ENCODE peak calls at places on chromosomes 11 and 22, in ten cellular contexts. One of them, this sample, is unnamed.

GRCh38 chr11:130103296-130103814 is 33.7 kb downstream of the APLP2 start:
- DNase-seq in ovary: no peak
- DNase-seq in lung: no peak
- DNase-seq in uterus: no peak
- DNase-seq in A549: no peak
- DNase-seq in endothelial cell of umbilical vein: peak
- DNase-seq in IMR-90: peak
- DNase-seq in lower lobe of right lung: no peak
- DNase-seq in mammary epithelial cell: peak
- DNase-seq in kidney: no peak
- DNase-seq in this sample: no peak

GRCh38 chr11:70861534-70861933 is 390.8 kb downstream of the SHANK2 start:
- DNase-seq in mammary epithelial cell: no peak
- DNase-seq in lower lobe of right lung: no peak
- DNase-seq in kidney: peak
- DNase-seq in lung: no peak
- DNase-seq in A549: no peak
- DNase-seq in uterus: no peak
- DNase-seq in endothelial cell of umbilical vein: no peak
- DNase-seq in ovary: no peak
- DNase-seq in IMR-90: no peak
- DNase-seq in this sample: no peak

GRCh38 chr22:26245001-26245400 is 75.7 kb downstream of the SEZ6L start:
- DNase-seq in mammary epithelial cell: no peak
- DNase-seq in uterus: no peak
- DNase-seq in A549: no peak
- DNase-seq in IMR-90: no peak
- DNase-seq in lung: no peak
- DNase-seq in endothelial cell of umbilical vein: no peak
- DNase-seq in kidney: no peak
- DNase-seq in lower lobe of right lung: no peak
- DNase-seq in ovary: no peak
- DNase-seq in this sample: no peak

GRCh38 chr22:35981900-35982299 is 46.7 kb downstream of the RBFOX2 start:
- DNase-seq in mammary epithelial cell: no peak
- DNase-seq in IMR-90: no peak
- DNase-seq in A549: no peak
- DNase-seq in lower lobe of right lung: no peak
- DNase-seq in endothelial cell of umbilical vein: no peak
- DNase-seq in lung: no peak
- DNase-seq in uterus: no peak
- DNase-seq in kidney: no peak
- DNase-seq in ovary: no peak
- DNase-seq in this sample: no peak

GRCh38 chr11:100629671-100630070 is 57.4 kb upstream of the ARHGAP42 start:
- DNase-seq in ovary: no peak
- DNase-seq in A549: peak
- DNase-seq in kidney: no peak
- DNase-seq in mammary epithelial cell: peak
- DNase-seq in uterus: no peak
- DNase-seq in IMR-90: no peak
- DNase-seq in endothelial cell of umbilical vein: no peak
- DNase-seq in lung: no peak
- DNase-seq in lower lobe of right lung: no peak
- DNase-seq in this sample: no peak

GRCh38 chr11:10454506-10454901 is 560 bp upstream of the AMPD3 start:
- DNase-seq in A549: no peak
- DNase-seq in ovary: no peak
- DNase-seq in lung: peak
- DNase-seq in mammary epithelial cell: no peak
- DNase-seq in uterus: no peak
- DNase-seq in kidney: no peak
- DNase-seq in endothelial cell of umbilical vein: no peak
- DNase-seq in IMR-90: no peak
- DNase-seq in lower lobe of right lung: no peak
- DNase-seq in this sample: no peak

GRCh38 chr22:49046546-49047305 is 780.9 kb downstream of the BRD1 start:
- DNase-seq in lower lobe of right lung: no peak
- DNase-seq in lung: no peak
- DNase-seq in mammary epithelial cell: no peak
- DNase-seq in kidney: no peak
- DNase-seq in uterus: peak
- DNase-seq in A549: peak
- DNase-seq in IMR-90: no peak
- DNase-seq in ovary: no peak
- DNase-seq in endothelial cell of umbilical vein: no peak
- DNase-seq in this sample: peak

GRCh38 chr11:72348250-72348649 is 86.1 kb downstream of the CLPB start:
- DNase-seq in uterus: no peak
- DNase-seq in IMR-90: no peak
- DNase-seq in lower lobe of right lung: no peak
- DNase-seq in endothelial cell of umbilical vein: no peak
- DNase-seq in ovary: no peak
- DNase-seq in lung: no peak
- DNase-seq in A549: no peak
- DNase-seq in mammary epithelial cell: no peak
- DNase-seq in kidney: no peak
- DNase-seq in this sample: no peak

GRCh38 chr22:18091478-18091877 is 13.7 kb downstream of the PEX26 start:
- DNase-seq in kidney: no peak
- DNase-seq in ovary: no peak
- DNase-seq in lung: no peak
- DNase-seq in A549: no peak
- DNase-seq in uterus: no peak
- DNase-seq in endothelial cell of umbilical vein: no peak
- DNase-seq in mammary epithelial cell: no peak
- DNase-seq in IMR-90: no peak
- DNase-seq in lower lobe of right lung: no peak
- DNase-seq in this sample: no peak
- H3K27ac ChIP-seq in kidney: peak
- H3K27ac ChIP-seq in ovary: peak
- H3K27ac ChIP-seq in lung: peak
- H3K27ac ChIP-seq in A549: peak
- H3K27ac ChIP-seq in uterus: peak
- H3K27ac ChIP-seq in endothelial cell of umbilical vein: peak
- H3K27ac ChIP-seq in mammary epithelial cell: peak
- H3K27ac ChIP-seq in IMR-90: peak
- H3K27ac ChIP-seq in lower lobe of right lung: peak
- H3K27ac ChIP-seq in this sample: peak

GRCh38 chr11:132559371-132560036 is 972.8 kb downstream of the OPCML start:
- DNase-seq in kidney: no peak
- DNase-seq in A549: no peak
- DNase-seq in uterus: no peak
- DNase-seq in mammary epithelial cell: no peak
- DNase-seq in lung: no peak
- DNase-seq in ovary: no peak
- DNase-seq in endothelial cell of umbilical vein: no peak
- DNase-seq in IMR-90: no peak
- DNase-seq in lower lobe of right lung: no peak
- DNase-seq in this sample: no peak
- TF ChIP-seq CTCF in kidney: no peak
- TF ChIP-seq CTCF in A549: no peak
- TF ChIP-seq CTCF in uterus: no peak
- TF ChIP-seq CTCF in mammary epithelial cell: no peak
- TF ChIP-seq CTCF in lung: no peak
- TF ChIP-seq CTCF in ovary: no peak
- TF ChIP-seq CTCF in endothelial cell of umbilical vein: no peak
- TF ChIP-seq CTCF in IMR-90: peak
- TF ChIP-seq CTCF in lower lobe of right lung: no peak
- TF ChIP-seq CTCF in this sample: no peak

GRCh38 chr22:29268511-29269229 is 602 bp downstream of the EWSR1 start:
- DNase-seq in IMR-90: peak
- DNase-seq in lower lobe of right lung: peak
- DNase-seq in kidney: peak
- DNase-seq in A549: peak
- DNase-seq in uterus: peak
- DNase-seq in endothelial cell of umbilical vein: peak
- DNase-seq in lung: peak
- DNase-seq in ovary: peak
- DNase-seq in mammary epithelial cell: peak
- DNase-seq in this sample: peak

GRCh38 chr22:29269230-29269604 is 1.1 kb downstream of the EWSR1 start:
- DNase-seq in endothelial cell of umbilical vein: no peak
- DNase-seq in lower lobe of right lung: no peak
- DNase-seq in kidney: no peak
- DNase-seq in IMR-90: no peak
- DNase-seq in A549: no peak
- DNase-seq in uterus: no peak
- DNase-seq in lung: no peak
- DNase-seq in ovary: no peak
- DNase-seq in mammary epithelial cell: peak
- DNase-seq in this sample: no peak

GRCh38 chr22:29269731-29270474 is 1.8 kb downstream of the EWSR1 start:
- DNase-seq in lower lobe of right lung: no peak
- DNase-seq in IMR-90: peak
- DNase-seq in endothelial cell of umbilical vein: peak
- DNase-seq in kidney: no peak
- DNase-seq in uterus: no peak
- DNase-seq in ovary: no peak
- DNase-seq in mammary epithelial cell: peak
- DNase-seq in lung: no peak
- DNase-seq in A549: no peak
- DNase-seq in this sample: no peak

GRCh38 chr22:29272624-29273023 is 4.6 kb downstream of the EWSR1 start:
- DNase-seq in kidney: no peak
- DNase-seq in lower lobe of right lung: no peak
- DNase-seq in mammary epithelial cell: no peak
- DNase-seq in uterus: no peak
- DNase-seq in A549: no peak
- DNase-seq in ovary: no peak
- DNase-seq in IMR-90: no peak
- DNase-seq in lung: no peak
- DNase-seq in endothelial cell of umbilical vein: no peak
- DNase-seq in this sample: no peak

DNA sequence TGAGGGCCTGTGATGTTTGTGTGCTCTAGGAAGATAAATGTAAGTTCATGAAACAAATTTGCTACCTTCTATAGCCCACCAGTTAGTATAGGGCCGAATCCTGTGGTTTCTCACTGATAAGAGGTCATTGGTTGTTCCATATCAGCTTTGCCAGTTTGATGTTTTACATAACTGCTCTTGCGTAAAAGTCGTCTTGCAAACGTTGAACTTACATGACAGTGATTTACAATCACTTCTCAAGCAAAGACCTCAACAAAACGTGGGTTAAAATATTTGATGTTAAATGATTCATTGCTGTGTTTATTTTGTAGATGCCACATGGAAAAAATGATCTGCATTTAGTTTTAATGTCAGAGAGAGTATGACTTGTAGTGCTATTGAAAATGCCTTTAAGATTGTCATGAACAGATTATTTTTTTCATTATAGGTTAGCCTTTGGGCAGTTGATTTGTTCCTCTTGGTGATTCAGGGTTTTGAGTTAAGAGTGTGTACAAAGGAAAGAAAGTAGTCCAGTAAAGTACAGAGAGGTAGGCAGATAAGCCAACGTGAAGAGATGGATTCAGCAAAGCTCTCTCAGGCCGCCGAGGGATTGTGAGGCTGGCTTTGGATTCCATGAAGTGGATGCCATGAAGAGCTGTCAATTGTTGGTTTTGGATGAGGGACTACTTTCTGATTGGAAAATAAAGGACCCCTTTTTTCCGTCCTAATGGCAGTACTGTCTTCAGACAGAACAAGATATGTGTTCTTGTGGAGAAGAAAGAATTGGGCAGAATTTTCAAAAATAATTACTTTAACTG is 2.6 kb downstream of the EWSR1 start:
- DNase-seq in IMR-90: peak
- DNase-seq in endothelial cell of umbilical vein: peak
- DNase-seq in uterus: no peak
- DNase-seq in mammary epithelial cell: peak
- DNase-seq in ovary: no peak
- DNase-seq in lung: no peak
- DNase-seq in lower lobe of right lung: no peak
- DNase-seq in A549: peak
- DNase-seq in kidney: no peak
- DNase-seq in this sample: no peak
- H3K4me3 ChIP-seq in IMR-90: peak
- H3K4me3 ChIP-seq in endothelial cell of umbilical vein: peak
- H3K4me3 ChIP-seq in uterus: peak
- H3K4me3 ChIP-seq in mammary epithelial cell: peak
- H3K4me3 ChIP-seq in ovary: peak
- H3K4me3 ChIP-seq in lung: no peak
- H3K4me3 ChIP-seq in lower lobe of right lung: peak
- H3K4me3 ChIP-seq in A549: peak
- H3K4me3 ChIP-seq in kidney: peak
- H3K4me3 ChIP-seq in this sample: peak

GRCh38 chr11:3838504-3838903 is 2.3 kb downstream of the RHOG start:
- DNase-seq in ovary: no peak
- DNase-seq in mammary epithelial cell: no peak
- DNase-seq in kidney: no peak
- DNase-seq in IMR-90: no peak
- DNase-seq in A549: no peak
- DNase-seq in lower lobe of right lung: no peak
- DNase-seq in lung: no peak
- DNase-seq in uterus: no peak
- DNase-seq in endothelial cell of umbilical vein: no peak
- DNase-seq in this sample: no peak

GRCh38 chr11:3835752-3836151 is 5.0 kb downstream of the RHOG start:
- DNase-seq in IMR-90: no peak
- DNase-seq in endothelial cell of umbilical vein: no peak
- DNase-seq in uterus: no peak
- DNase-seq in lung: no peak
- DNase-seq in A549: no peak
- DNase-seq in lower lobe of right lung: no peak
- DNase-seq in kidney: no peak
- DNase-seq in ovary: no peak
- DNase-seq in mammary epithelial cell: no peak
- DNase-seq in this sample: no peak

GRCh38 chr11:3840289-3840869 is 380 bp downstream of the RHOG start:
- DNase-seq in endothelial cell of umbilical vein: peak
- DNase-seq in kidney: peak
- DNase-seq in lower lobe of right lung: peak
- DNase-seq in mammary epithelial cell: no peak
- DNase-seq in A549: no peak
- DNase-seq in ovary: no peak
- DNase-seq in IMR-90: no peak
- DNase-seq in lung: no peak
- DNase-seq in uterus: no peak
- DNase-seq in this sample: no peak

GRCh38 chr11:3836903-3837302 is 3.9 kb downstream of the RHOG start:
- DNase-seq in lower lobe of right lung: peak
- DNase-seq in A549: no peak
- DNase-seq in endothelial cell of umbilical vein: no peak
- DNase-seq in lung: no peak
- DNase-seq in IMR-90: no peak
- DNase-seq in uterus: no peak
- DNase-seq in kidney: peak
- DNase-seq in ovary: no peak
- DNase-seq in mammary epithelial cell: no peak
- DNase-seq in this sample: peak

GRCh38 chr11:3837793-3838192 is 3.0 kb downstream of the RHOG start:
- DNase-seq in IMR-90: no peak
- DNase-seq in endothelial cell of umbilical vein: no peak
- DNase-seq in lung: peak
- DNase-seq in lower lobe of right lung: peak
- DNase-seq in uterus: peak
- DNase-seq in ovary: no peak
- DNase-seq in kidney: no peak
- DNase-seq in A549: no peak
- DNase-seq in mammary epithelial cell: no peak
- DNase-seq in this sample: no peak
- H3K27ac ChIP-seq in IMR-90: no peak
- H3K27ac ChIP-seq in endothelial cell of umbilical vein: no peak
- H3K27ac ChIP-seq in lung: no peak
- H3K27ac ChIP-seq in lower lobe of right lung: peak
- H3K27ac ChIP-seq in uterus: peak
- H3K27ac ChIP-seq in ovary: no peak
- H3K27ac ChIP-seq in kidney: no peak
- H3K27ac ChIP-seq in A549: no peak
- H3K27ac ChIP-seq in mammary epithelial cell: no peak
- H3K27ac ChIP-seq in this sample: peak

This sample was measured in heart right ventricle.